ENCODE peak calls at places on chromosomes 13 and 19, in seven cellular contexts. A, Z, H, M, Y, C and T are unnamed samples.

GRCh38 chr13:71619096-71619495 is 247.9 kb downstream of the DACH1 start:
- DNase-seq in C (no peak), H (no peak), Y (no peak), Z (no peak), A (no peak), M (no peak), T (no peak)

GRCh38 chr13:40442826-40443225 is 223.6 kb downstream of the FOXO1 start:
- DNase-seq in H (no peak), C (no peak), Y (no peak), M (no peak), A (no peak), Z (no peak), T (no peak)

GRCh38 chr19:40576181-40576584 is 490 bp upstream of the SHKBP1 start:
- DNase-seq in M (no peak), H (no peak), Y (no peak), C (no peak), Z (no peak), A (no peak), T (peak; percentile 96)

GRCh38 chr19:46159418-46159817 is 11.4 kb downstream of the IGFL2 start:
- DNase-seq in C (no peak), M (no peak), Z (no peak), A (no peak), H (no peak), Y (no peak), T (no peak)

GRCh38 chr19:3725640-3726310 is 17.6 kb downstream of the TJP3 start:
- DNase-seq in Z (no peak), M (peak; percentile 58), H (no peak), Y (no peak), C (peak; percentile 58), A (no peak), T (no peak)

GRCh38 chr19:3285647-3286176 is 61.3 kb downstream of the CELF5 start:
- DNase-seq in M (no peak), Z (no peak), C (no peak), A (no peak), Y (no peak), H (no peak), T (no peak)

GRCh38 chr19:15563325-15563794 is 51.7 kb upstream of the CYP4F8 start:
- DNase-seq in C (peak; percentile 64), M (no peak), Z (no peak), A (no peak), H (no peak), Y (peak; percentile 60), T (no peak)

GRCh38 chr19:8487137-8487851 is 15.1 kb downstream of the PRAM1 start:
- DNase-seq in C (no peak), A (no peak), H (peak; percentile 18), Z (no peak), M (no peak), Y (no peak), T (no peak)

GRCh38 chr13:32211788-32212187 is 103.4 kb downstream of the ZAR1L start:
- DNase-seq in C (no peak), A (no peak), Z (peak; percentile 99), H (no peak), Y (peak; percentile 6), M (peak; percentile 18), T (no peak)

GRCh38 chr13:39402221-39402620 is 200.8 kb downstream of the LHFPL6 start:
- DNase-seq in Z (no peak), H (no peak), M (no peak), A (no peak), Y (no peak), C (no peak), T (no peak)

GRCh38 chr13:67228909-67229308 is 1.2 kb downstream of the PCDH9 start:
- DNase-seq in C (no peak), A (no peak), Z (no peak), H (no peak), M (no peak), Y (no peak), T (no peak)

GRCh38 chr13:61664821-61665705 is 249.4 kb upstream of the PCDH20 start:
- DNase-seq in Z (no peak), Y (peak; percentile 32), H (no peak), C (no peak), A (no peak), M (peak; percentile 44), T (no peak)

GRCh38 chr13:40170091-40170490 is 496.4 kb downstream of the FOXO1 start:
- DNase-seq in H (no peak), C (no peak), A (no peak), M (no peak), Y (no peak), Z (no peak), T (no peak)

GRCh38 chr13:41139296-41139966 is 6.8 kb upstream of the KBTBD6 start:
- DNase-seq in M (no peak), Y (no peak), Z (peak; percentile 24), C (no peak), H (no peak), A (no peak), T (no peak)

GRCh38 chr13:26811636-26812035 is 51.0 kb upstream of the GPR12 start:
- DNase-seq in M (no peak), H (no peak), C (no peak), Z (no peak), A (no peak), Y (peak; percentile 21), T (no peak)

GRCh38 chr13:48783181-48783630 is 129.5 kb downstream of the CYSLTR2 start:
- DNase-seq in Y (peak; percentile 63), H (no peak), C (no peak), Z (peak; percentile 98), A (peak; percentile 89), M (peak; percentile 68), T (no peak)

GRCh38 chr13:69035771-69036170 is 1071.9 kb upstream of the ATXN8OS start:
- DNase-seq in H (no peak), M (no peak), C (no peak), A (no peak), Z (no peak), Y (no peak), T (no peak)

GRCh38 chr19:6490134-6490533 is 8.5 kb upstream of the DENND1C start:
- DNase-seq in M (no peak), H (no peak), A (no peak), Y (no peak), C (no peak), Z (no peak), T (no peak)

GRCh38 chr19:45729774-45730388 is 815 bp downstream of the FBXO46 start:
- DNase-seq in A (no peak), C (no peak), Y (peak; percentile 34), Z (no peak), M (peak; percentile 27), H (no peak), T (no peak)